ENCODE peak calls at places on chromosomes 7 and 10, in ten cellular contexts. J is transverse colon, F is stomach, R is tibial nerve, P is HepG2, K is A549, S is suprapubic skin, U is K562, L is SK-N-SH, O is esophagus muscularis mucosa. Y is an unnamed sample. For H3K4me1, the result is how much of the 10 kb centered on the place peaks cover.

GRCh38 chr7:43844257-43844656 is 25.1 kb downstream of the MRPS24 start:
- DNase-seq in J (no peak), F (no peak), R (no peak), P (no peak), K (no peak), S (no peak), U (no peak), L (no peak), O (no peak), Y (no peak)

GRCh38 chr10:7610651-7611389 is 55.9 kb downstream of the ITIH5 start:
- DNase-seq in J (peak), F (no peak), R (no peak), P (no peak), K (no peak), S (no peak), U (no peak), L (no peak), O (no peak), Y (peak)

GRCh38 chr7:75977741-75978140 is 16.7 kb downstream of the TMEM120A start:
- DNase-seq in J (no peak), F (no peak), R (no peak), P (no peak), K (no peak), S (no peak), U (no peak), L (peak), O (no peak), Y (peak)

GRCh38 chr10:99412100-99412499 is 18.3 kb downstream of the GOT1 start:
- DNase-seq in J (no peak), F (no peak), R (no peak), P (peak), K (no peak), S (no peak), U (no peak), L (no peak), O (no peak), Y (no peak)

GRCh38 chr10:78630944-78631838 is 437.6 kb upstream of the ZMIZ1 start:
- DNase-seq in J (no peak), F (no peak), R (no peak), P (no peak), K (no peak), S (peak), U (no peak), L (no peak), O (no peak), Y (no peak)

GRCh38 chr7:139455789-139456188 is 27.7 kb downstream of the KLRG2 start:
- DNase-seq in J (no peak), F (no peak), R (no peak), P (no peak), K (no peak), S (no peak), U (no peak), L (no peak), O (no peak), Y (no peak)

GRCh38 chr10:60224129-60224705 is 165.5 kb downstream of the ANK3 start:
- DNase-seq in J (no peak), F (no peak), R (no peak), P (no peak), K (no peak), S (no peak), U (no peak), L (peak), O (no peak), Y (no peak)

GRCh38 chr10:98589007-98589406 is 142.3 kb upstream of the HPS1 start:
- DNase-seq in J (no peak), F (no peak), R (no peak), P (peak), K (no peak), S (no peak), U (no peak), L (no peak), O (no peak), Y (no peak)

GRCh38 chr10:70169661-70170364 is 501 bp downstream of the SAR1A start:
- DNase-seq in J (no peak), F (peak), R (no peak), P (no peak), K (no peak), S (no peak), U (no peak), L (peak), O (no peak), Y (peak)

GRCh38 chr7:27119412-27119911 is 11.1 kb downstream of the HOXA4 start:
- DNase-seq in J (no peak), F (no peak), R (no peak), P (no peak), K (no peak), S (no peak), U (no peak), L (no peak), O (no peak), Y (no peak)

GRCh38 chr10:34967411-34967880 is 122.7 kb downstream of the CUL2 start:
- DNase-seq in J (no peak), F (peak), R (peak), P (no peak), K (no peak), S (no peak), U (no peak), L (no peak), O (no peak), Y (peak)

GRCh38 chr7:93902777-93903423 is 3.5 kb upstream of the GNGT1 start:
- DNase-seq in J (no peak), F (no peak), R (no peak), P (peak), K (no peak), S (no peak), U (peak), L (peak), O (no peak), Y (no peak)

GRCh38 chr7:29598607-29599006 is 35.0 kb downstream of the PRR15 start:
- DNase-seq in J (peak), F (peak), R (no peak), P (no peak), K (no peak), S (no peak), U (no peak), L (no peak), O (peak), Y (no peak)

GRCh38 chr7:31249671-31250070 is 90.9 kb downstream of the NEUROD6 start:
- DNase-seq in J (no peak), F (no peak), R (no peak), P (no peak), K (no peak), S (no peak), U (no peak), L (no peak), O (no peak), Y (no peak)

GRCh38 chr7:142866361-142867096 is 11.7 kb downstream of the EPHB6 start:
- DNase-seq in J (peak), F (peak), R (no peak), P (peak), K (peak), S (no peak), U (peak), L (peak), O (peak), Y (no peak)

GRCh38 chr10:81081887-81082620 is 544.4 kb downstream of the SH2D4B start:
- DNase-seq in J (no peak), F (no peak), R (no peak), P (no peak), K (no peak), S (no peak), U (no peak), L (no peak), O (no peak), Y (no peak)

GRCh38 chr7:75913437-75913836 is 1.5 kb upstream of the POR start:
- DNase-seq in J (no peak), F (no peak), R (no peak), P (no peak), K (no peak), S (no peak), U (no peak), L (no peak), O (no peak), Y (no peak)

GRCh38 chr10:74947781-74948401 is 121.5 kb downstream of the KAT6B start:
- DNase-seq in J (peak), F (no peak), R (no peak), P (no peak), K (no peak), S (no peak), U (no peak), L (peak), O (no peak), Y (no peak)

GRCh38 chr7:117124585-117125220 is 171.4 kb downstream of the ST7 start:
- DNase-seq in J (peak), F (peak), R (peak), P (peak), K (no peak), S (peak), U (peak), L (peak), O (no peak), Y (no peak)

GRCh38 chr10:88236121-88236743 is 346.9 kb downstream of the RNLS start:
- DNase-seq in J (peak), F (peak), R (no peak), P (no peak), K (no peak), S (no peak), U (no peak), L (no peak), O (no peak), Y (no peak)

GRCh38 chr10:102135956-102136526 is 3.2 kb downstream of the PPRC1 start:
- DNase-seq in J (no peak), F (no peak), R (no peak), P (no peak), K (no peak), S (no peak), U (no peak), L (no peak), O (no peak), Y (no peak)

GRCh38 chr10:97889461-97890265 is 40.0 kb downstream of the GOLGA7B start:
- DNase-seq in J (no peak), F (no peak), R (no peak), P (no peak), K (peak), S (no peak), U (peak), L (peak), O (no peak), Y (peak)

GRCh38 chr10:122143238-122143841 is 127.8 kb upstream of the BTBD16 start:
- DNase-seq in J (no peak), F (no peak), R (no peak), P (no peak), K (no peak), S (no peak), U (no peak), L (no peak), O (no peak), Y (no peak)

GRCh38 chr10:75408911-75409885 is 7.6 kb upstream of the ZNF503 start:
- DNase-seq in J (peak), F (peak), R (no peak), P (no peak), K (peak), S (peak), U (peak), L (peak), O (no peak), Y (peak)

GRCh38 chr7:121003986-121004685 is 15.6 kb downstream of the CPED1 start:
- DNase-seq in J (no peak), F (no peak), R (peak), P (no peak), K (no peak), S (no peak), U (no peak), L (no peak), O (no peak), Y (peak)

GRCh38 chr7:44288811-44289340 is 36.5 kb downstream of the CAMK2B start:
- DNase-seq in J (peak), F (peak), R (peak), P (no peak), K (no peak), S (peak), U (no peak), L (peak), O (no peak), Y (peak)

GRCh38 chr7:97022451-97023306 is 2.0 kb downstream of the DLX5 start:
- DNase-seq in J (no peak), F (no peak), R (no peak), P (no peak), K (no peak), S (no peak), U (no peak), L (peak), O (peak), Y (no peak)

GRCh38 chr10:23158370-23158769 is 33.7 kb upstream of the PTF1A start:
- DNase-seq in J (peak), F (peak), R (no peak), P (peak), K (peak), S (no peak), U (peak), L (peak), O (peak), Y (no peak)

GRCh38 chr10:132107211-132107946 is 41.6 kb downstream of the JAKMIP3 start:
- DNase-seq in J (no peak), F (peak), R (no peak), P (no peak), K (no peak), S (no peak), U (no peak), L (no peak), O (no peak), Y (no peak)

GRCh38 chr10:102009801-102010425 is 46.1 kb downstream of the ARMH3 start:
- DNase-seq in J (peak), F (peak), R (no peak), P (peak), K (peak), S (no peak), U (no peak), L (peak), O (no peak), Y (no peak)

GRCh38 chr10:88886557-88886956 is 6.5 kb downstream of the STAMBPL1 start:
- DNase-seq in J (no peak), F (no peak), R (no peak), P (no peak), K (no peak), S (no peak), U (no peak), L (no peak), O (no peak), Y (no peak)

GRCh38 chr10:60848680-60849079 is 70.4 kb downstream of the CDK1 start:
- DNase-seq in J (no peak), F (no peak), R (no peak), P (no peak), K (no peak), S (no peak), U (no peak), L (no peak), O (no peak), Y (no peak)

GRCh38 chr7:84613411-84613810 is 418.8 kb upstream of the SEMA3A start:
- DNase-seq in J (no peak), F (no peak), R (no peak), P (no peak), K (no peak), S (no peak), U (no peak), L (no peak), O (no peak), Y (no peak)

GRCh38 chr10:93701903-93702277 is 502 bp downstream of the FRA10AC1 start:
- DNase-seq in J (no peak), F (no peak), R (no peak), P (peak), K (no peak), S (no peak), U (peak), L (peak), O (no peak), Y (peak)

GRCh38 chr7:43113622-43114450 is 1.4 kb downstream of the HECW1 start:
- DNase-seq in J (no peak), F (no peak), R (no peak), P (no peak), K (no peak), S (no peak), U (no peak), L (peak), O (peak), Y (no peak)

DNA sequence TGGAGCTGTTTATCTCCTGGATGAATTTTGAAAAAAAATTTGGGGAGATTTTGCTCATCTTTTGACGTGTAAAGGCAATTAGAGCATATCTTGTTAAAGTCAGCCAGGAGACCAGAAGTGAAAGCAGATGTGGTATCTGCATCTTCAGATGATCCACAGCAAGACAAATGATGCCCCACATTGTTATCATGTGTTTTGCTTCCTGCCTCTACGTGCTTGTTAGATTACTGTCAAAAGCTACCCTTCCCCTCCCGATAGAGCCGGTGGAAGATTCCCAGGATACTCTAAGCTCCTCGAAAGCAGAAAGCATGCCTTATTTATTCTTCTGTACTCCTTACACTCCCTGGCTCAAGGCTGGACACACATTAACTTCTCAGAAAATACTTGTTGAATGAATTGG is 12.9 kb downstream of the COL17A1 start:
- DNase-seq in J (no peak), F (no peak), R (no peak), P (no peak), K (no peak), S (no peak), U (no peak), L (no peak), O (no peak), Y (no peak)
- TF ChIP-seq EP300 in J (no peak), F (no peak), R (no peak), P (no peak), K (no peak), S (no peak), U (no peak), L (no peak), O (no peak), Y (no peak)

GRCh38 chr10:96831200-96831866 is 765 bp upstream of the LCOR start:
- DNase-seq in J (no peak), F (no peak), R (no peak), P (no peak), K (no peak), S (no peak), U (no peak), L (no peak), O (no peak), Y (no peak)
- H3K4me1 ChIP-seq in J (under half), F (under half), R (under half), P (under half), K (under half), S (under half), U (under half), L (under half), O (under half), Y (under half)

GRCh38 chr10:29241925-29242324 is 46.9 kb upstream of the LYZL1 start:
- DNase-seq in J (no peak), F (no peak), R (no peak), P (no peak), K (no peak), S (no peak), U (no peak), L (no peak), O (no peak), Y (no peak)

GRCh38 chr10:29240991-29241660 is 47.7 kb upstream of the LYZL1 start:
- DNase-seq in J (no peak), F (no peak), R (no peak), P (no peak), K (no peak), S (no peak), U (no peak), L (peak), O (no peak), Y (peak)

GRCh38 chr10:29238531-29239080 is 50.3 kb upstream of the LYZL1 start:
- DNase-seq in J (no peak), F (no peak), R (no peak), P (peak), K (no peak), S (no peak), U (no peak), L (no peak), O (no peak), Y (no peak)

GRCh38 chr10:29237786-29238185 is 51.1 kb upstream of the LYZL1 start:
- DNase-seq in J (no peak), F (no peak), R (no peak), P (no peak), K (no peak), S (no peak), U (no peak), L (no peak), O (no peak), Y (no peak)

DNA sequence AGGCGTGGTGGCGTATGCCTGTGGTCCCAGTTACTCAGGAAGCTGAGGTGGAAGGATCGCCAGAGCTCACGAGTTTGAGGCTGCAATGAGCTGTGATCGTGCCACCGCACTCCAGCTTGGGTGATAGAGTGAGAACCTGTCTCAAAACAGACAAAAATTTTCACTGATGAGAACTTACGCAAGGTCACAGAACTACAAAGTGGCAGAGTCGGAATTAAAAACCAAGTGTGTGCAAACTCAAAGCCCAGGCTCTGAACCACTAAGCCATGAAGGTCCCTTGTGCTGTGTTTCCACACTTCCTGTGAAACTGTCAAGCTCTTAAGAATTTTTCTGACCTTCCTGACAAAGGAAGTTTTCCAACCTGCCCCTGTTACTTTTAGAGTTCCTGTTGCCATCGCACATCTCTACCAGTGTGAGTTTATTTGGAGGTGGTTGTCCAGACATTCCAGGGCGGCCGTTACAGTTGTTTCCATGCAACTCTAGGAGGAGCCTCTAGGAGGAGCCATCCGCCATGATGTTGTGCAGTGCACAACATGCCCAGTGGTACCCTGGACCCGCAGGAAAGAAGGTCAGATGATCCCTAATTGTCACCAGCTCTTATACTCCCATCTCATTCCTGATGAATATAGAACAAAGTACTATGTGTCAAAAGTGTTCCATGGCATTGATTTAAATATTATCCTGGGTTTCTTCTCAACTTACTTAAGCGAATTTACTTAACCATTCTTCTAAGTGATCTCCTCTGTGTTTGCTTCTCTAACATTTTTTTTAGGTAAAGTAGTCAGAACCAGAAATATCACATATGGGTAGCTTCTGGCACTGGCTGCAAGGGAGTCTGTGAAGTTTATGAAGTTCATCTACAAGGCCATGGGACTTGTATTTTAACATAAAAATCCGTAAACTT is 49.0 kb upstream of the LYZL1 start:
- DNase-seq in J (no peak), F (no peak), R (no peak), P (peak), K (peak), S (no peak), U (peak), L (peak), O (peak), Y (no peak)
- TF ChIP-seq EP300 in J (no peak), F (no peak), R (no peak), P (no peak), K (no peak), S (no peak), U (no peak), L (no peak), O (no peak), Y (no peak)

GRCh38 chr10:16559236-16559773 is 37.6 kb upstream of the C1QL3 start:
- DNase-seq in J (no peak), F (no peak), R (no peak), P (no peak), K (no peak), S (no peak), U (no peak), L (no peak), O (no peak), Y (no peak)
- H3K4me1 ChIP-seq in J (under half), F (under half), R (under half), P (under half), K (under half), S (under half), U (under half), L (under half), O (under half), Y (under half)

Y was measured in ovary.